ENCODE peak calls at places on chromosomes 7 and 10, in nine cellular contexts. S, B, G, W, U, I, R, Q and Y are unnamed samples.

GRCh38 chr7:31082450-31082849 is 30.3 kb downstream of the ADCYAP1R1 start:
- DNase-seq in U (no peak), W (no peak), R (no peak), Q (no peak), B (no peak), I (no peak), G (no peak), S (no peak), Y (no peak)

GRCh38 chr10:31698169-31698890 is 230.3 kb downstream of the ARHGAP12 start:
- DNase-seq in I (no peak), B (no peak), G (no peak), Q (no peak), S (peak), W (no peak), U (peak), R (no peak), Y (no peak)

GRCh38 chr7:143345428-143345900 is 17.0 kb downstream of the FAM131B start:
- DNase-seq in W (peak), Q (peak), U (no peak), B (peak), G (no peak), R (peak), I (peak), S (peak), Y (peak)

GRCh38 chr10:69665457-69666320 is 35.6 kb downstream of the FAM241B start:
- DNase-seq in R (no peak), B (no peak), U (no peak), S (no peak), G (no peak), Q (no peak), I (no peak), W (no peak), Y (no peak)

GRCh38 chr7:99469381-99470065 is 3.2 kb upstream of the ZNF789 start:
- DNase-seq in U (no peak), Q (no peak), S (no peak), G (no peak), B (no peak), W (no peak), I (no peak), R (no peak), Y (no peak)

GRCh38 chr7:104848386-104848990 is 165.5 kb upstream of the KMT2E start:
- DNase-seq in G (peak), S (peak), W (no peak), I (peak), R (peak), B (peak), U (peak), Q (peak), Y (peak)

GRCh38 chr7:36236073-36236472 is 83.0 kb downstream of the EEPD1 start:
- DNase-seq in S (no peak), W (no peak), U (no peak), Q (no peak), R (no peak), I (no peak), G (no peak), B (no peak), Y (no peak)

GRCh38 chr7:148847815-148848726 is 36.0 kb downstream of the EZH2 start:
- DNase-seq in U (no peak), Q (no peak), G (no peak), R (no peak), B (no peak), S (no peak), W (no peak), I (no peak), Y (peak)

GRCh38 chr10:109166935-109167334 is 756.4 kb downstream of the XPNPEP1 start:
- DNase-seq in S (no peak), B (no peak), R (no peak), U (no peak), Q (no peak), I (no peak), W (no peak), G (no peak), Y (no peak)

GRCh38 chr10:80684217-80684616 is 146.5 kb downstream of the SH2D4B start:
- DNase-seq in W (no peak), B (no peak), S (no peak), I (no peak), R (no peak), Q (peak), G (no peak), U (no peak), Y (peak)

GRCh38 chr10:126391162-126391880 is 3.0 kb upstream of the ADAM12 start:
- DNase-seq in B (no peak), W (no peak), S (no peak), I (no peak), R (no peak), G (no peak), Q (no peak), U (no peak), Y (no peak)

GRCh38 chr7:139842414-139843210 is 13.5 kb downstream of the TBXAS1 start:
- DNase-seq in B (no peak), R (no peak), G (no peak), S (no peak), U (no peak), I (no peak), W (no peak), Q (no peak), Y (no peak)

GRCh38 chr7:106542550-106543220 is 118.3 kb downstream of the CCDC71L start:
- DNase-seq in G (no peak), U (peak), S (peak), Q (peak), R (peak), B (peak), W (no peak), I (no peak), Y (peak)

GRCh38 chr7:120591-120991 is 71.8 kb upstream of the FAM20C start:
- DNase-seq in S (no peak), G (no peak), I (no peak), Q (peak), W (no peak), B (no peak), U (no peak), R (no peak), Y (no peak)

GRCh38 chr10:117541909-117542705 is 439 bp upstream of the EMX2 start:
- DNase-seq in I (no peak), U (peak), G (peak), R (no peak), W (no peak), B (no peak), S (peak), Q (no peak), Y (peak)

GRCh38 chr7:32892521-32893224 is 1.1 kb upstream of the KBTBD2 start:
- DNase-seq in W (peak), R (peak), S (peak), I (peak), Q (peak), G (peak), U (no peak), B (peak), Y (peak)

GRCh38 chr7:95905165-95905564 is 132.8 kb downstream of the DYNC1I1 start:
- DNase-seq in S (no peak), G (no peak), B (no peak), Q (no peak), U (no peak), I (no peak), W (no peak), R (no peak), Y (no peak)

GRCh38 chr10:70480254-70480861 is 1.8 kb downstream of the PALD1 start:
- DNase-seq in B (no peak), R (no peak), Q (no peak), W (no peak), G (no peak), U (no peak), I (no peak), S (no peak), Y (no peak)

GRCh38 chr7:82566752-82567151 is 123.2 kb upstream of the CACNA2D1 start:
- DNase-seq in I (no peak), S (no peak), G (no peak), B (no peak), W (no peak), U (no peak), R (no peak), Q (no peak), Y (no peak)

GRCh38 chr7:82511542-82511941 is 68.0 kb upstream of the CACNA2D1 start:
- DNase-seq in R (no peak), W (no peak), S (no peak), U (no peak), G (no peak), Q (no peak), B (no peak), I (no peak), Y (no peak)

GRCh38 chr7:42292991-42293521 is 56.0 kb upstream of the GLI3 start:
- DNase-seq in U (no peak), B (no peak), R (no peak), Q (no peak), S (no peak), W (no peak), I (no peak), G (no peak), Y (no peak)

GRCh38 chr7:129005186-129005585 is 49.7 kb downstream of the TNPO3 start:
- DNase-seq in G (no peak), S (no peak), Q (no peak), U (no peak), I (no peak), B (no peak), W (no peak), R (no peak), Y (no peak)

GRCh38 chr7:30276203-30276900 is 8.0 kb upstream of the ZNRF2 start:
- DNase-seq in G (peak), R (peak), S (peak), I (peak), W (peak), B (peak), Q (peak), U (peak), Y (peak)

GRCh38 chr10:3780766-3781457 is 4.1 kb downstream of the KLF6 start:
- DNase-seq in W (no peak), I (no peak), S (peak), U (no peak), R (no peak), B (no peak), G (no peak), Q (no peak), Y (no peak)

GRCh38 chr7:141544831-141545230 is 6.4 kb upstream of the AGK start:
- DNase-seq in I (no peak), W (no peak), U (no peak), G (no peak), B (no peak), S (no peak), R (no peak), Q (no peak), Y (no peak)

GRCh38 chr7:138338361-138338760 is 121.7 kb upstream of the TRIM24 start:
- DNase-seq in I (no peak), G (no peak), U (no peak), R (no peak), B (no peak), W (no peak), S (peak), Q (no peak), Y (no peak)

GRCh38 chr10:103470755-103471653 is 8.0 kb downstream of the CALHM3 start:
- DNase-seq in R (peak), I (peak), W (peak), Q (no peak), U (no peak), G (no peak), S (no peak), B (peak), Y (peak)

GRCh38 chr10:91296471-91296870 is 76.0 kb downstream of the PCGF5 start:
- DNase-seq in W (no peak), R (no peak), G (no peak), Q (no peak), I (no peak), U (no peak), B (no peak), S (no peak), Y (peak)

GRCh38 chr10:4807803-4808507 is 18.1 kb upstream of the AKR1E2 start:
- DNase-seq in U (peak), S (peak), B (no peak), Q (no peak), R (no peak), G (no peak), W (no peak), I (no peak), Y (no peak)

GRCh38 chr7:120989571-120990220 is 1.2 kb downstream of the CPED1 start:
- DNase-seq in U (no peak), W (no peak), G (no peak), B (no peak), Q (no peak), S (no peak), I (no peak), R (no peak), Y (no peak)

GRCh38 chr10:58335306-58336005 is 650 bp downstream of the UBE2D1 start:
- DNase-seq in B (no peak), S (peak), U (no peak), Q (peak), R (peak), G (no peak), I (no peak), W (no peak), Y (no peak)

GRCh38 chr10:126902157-126902556 is 3.1 kb upstream of the DOCK1 start:
- DNase-seq in S (peak), Q (peak), U (peak), W (no peak), I (no peak), G (no peak), B (no peak), R (no peak), Y (no peak)

GRCh38 chr7:139481364-139481763 is 2.1 kb downstream of the KLRG2 start:
- DNase-seq in Q (no peak), U (no peak), W (no peak), I (no peak), R (no peak), S (no peak), G (no peak), B (no peak), Y (no peak)

GRCh38 chr10:113891476-113891875 is 37.0 kb downstream of the NHLRC2 start:
- DNase-seq in U (no peak), S (no peak), Q (no peak), I (no peak), B (no peak), W (no peak), G (no peak), R (no peak), Y (no peak)

GRCh38 chr10:112746329-112746728 is 203.7 kb upstream of the TCF7L2 start:
- DNase-seq in I (no peak), U (no peak), B (no peak), Q (no peak), S (no peak), G (no peak), W (no peak), R (no peak), Y (no peak)

GRCh38 chr10:70562036-70562710 is 40.4 kb downstream of the PRF1 start:
- DNase-seq in R (no peak), S (no peak), G (no peak), Q (no peak), W (no peak), U (no peak), B (no peak), I (no peak), Y (no peak)

GRCh38 chr7:24214670-24215069 is 69.3 kb upstream of the NPY start:
- DNase-seq in G (no peak), S (no peak), Q (no peak), U (no peak), I (no peak), B (no peak), W (no peak), R (no peak), Y (no peak)

GRCh38 chr10:44047361-44047760 is 337.5 kb downstream of the CXCL12 start:
- DNase-seq in Q (no peak), W (no peak), G (no peak), R (no peak), S (no peak), B (no peak), U (no peak), I (no peak), Y (no peak)